ENCODE peak calls at places on chromosome 3, in six cellular contexts. D is breast epithelium, G is heart left ventricle, H is HepG2, P is ovary, E is HCT116. K is an unnamed sample.

GRCh38 chr3:134446800-134447199 is 39.0 kb downstream of the ANAPC13 start:
- DNase-seq in D (no peak), G (no peak), H (no peak), P (no peak), E (no peak), K (no peak)

GRCh38 chr3:153127788-153128187 is 34.2 kb upstream of the RAP2B start:
- DNase-seq in D (no peak), G (no peak), H (no peak), P (no peak), E (no peak), K (no peak)

GRCh38 chr3:114624676-114625181 is 330.9 kb downstream of the TIGIT start:
- DNase-seq in D (peak; percentile 71), G (peak; percentile 91), H (peak; percentile 87), P (peak; percentile 88), E (peak; percentile 87), K (peak; percentile 96)

GRCh38 chr3:187027531-187027936 is 97.2 kb downstream of the ST6GAL1 start:
- DNase-seq in D (no peak), G (no peak), H (no peak), P (no peak), E (no peak), K (no peak)

GRCh38 chr3:39254806-39255449 is 24.9 kb downstream of the CX3CR1 start:
- DNase-seq in D (no peak), G (no peak), H (no peak), P (no peak), E (no peak), K (no peak)

GRCh38 chr3:12442654-12443501 is 41.4 kb upstream of the TSEN2 start:
- DNase-seq in D (no peak), G (peak; percentile 58), H (no peak), P (no peak), E (no peak), K (no peak)

GRCh38 chr3:5238545-5238944 is 51.0 kb downstream of the EDEM1 start:
- DNase-seq in D (no peak), G (no peak), H (no peak), P (no peak), E (no peak), K (no peak)

GRCh38 chr3:98371853-98372252 is 18.2 kb downstream of the OR5K4 start:
- DNase-seq in D (no peak), G (no peak), H (no peak), P (no peak), E (no peak), K (no peak)

GRCh38 chr3:126435456-126436315 is 40.0 kb downstream of the ZXDC start:
- DNase-seq in D (peak; percentile 49), G (no peak), H (no peak), P (peak; percentile 7), E (no peak), K (peak; percentile 5)

GRCh38 chr3:188760408-188760807 is 411.4 kb upstream of the TPRG1 start:
- DNase-seq in D (no peak), G (no peak), H (no peak), P (no peak), E (no peak), K (no peak)

GRCh38 chr3:188950832-188951489 is 220.8 kb upstream of the TPRG1 start:
- DNase-seq in D (no peak), G (peak; percentile 51), H (peak; percentile 60), P (peak; percentile 77), E (peak; percentile 60), K (peak; percentile 92)

GRCh38 chr3:25594007-25594502 is 70.7 kb downstream of the TOP2B start:
- DNase-seq in D (no peak), G (no peak), H (peak; percentile 30), P (no peak), E (peak; percentile 29), K (peak; percentile 42)

GRCh38 chr3:9135930-9136525 is 113.4 kb downstream of the SRGAP3 start:
- DNase-seq in D (no peak), G (no peak), H (no peak), P (peak; percentile 47), E (no peak), K (no peak)

GRCh38 chr3:126495786-126496185 is 20.1 kb upstream of the ZXDC start:
- DNase-seq in D (no peak), G (no peak), H (no peak), P (no peak), E (no peak), K (no peak)

GRCh38 chr3:52670621-52671521 is 14.8 kb downstream of the PBRM1 start:
- DNase-seq in D (no peak), G (no peak), H (peak; percentile 32), P (peak; percentile 33), E (peak; percentile 96), K (no peak)

GRCh38 chr3:170429050-170429449 is 10.4 kb downstream of the CLDN11 start:
- DNase-seq in D (no peak), G (no peak), H (peak; percentile 74), P (no peak), E (peak; percentile 12), K (no peak)

GRCh38 chr3:177229791-177230190 is 32.5 kb upstream of the TBL1XR1 start:
- DNase-seq in D (no peak), G (no peak), H (peak; percentile 29), P (no peak), E (no peak), K (no peak)

GRCh38 chr3:106333911-106334618 is 465.3 kb upstream of the CBLB start:
- DNase-seq in D (no peak), G (no peak), H (no peak), P (no peak), E (no peak), K (no peak)

GRCh38 chr3:157098823-157099185 is 61.1 kb downstream of the CCNL1 start:
- DNase-seq in D (no peak), G (no peak), H (no peak), P (no peak), E (no peak), K (no peak)

GRCh38 chr3:69762790-69763229 is 23.5 kb downstream of the MITF start:
- DNase-seq in D (no peak), G (no peak), H (no peak), P (no peak), E (no peak), K (no peak)

GRCh38 chr3:4011136-4011535 is 211.9 kb downstream of the LRRN1 start:
- DNase-seq in D (no peak), G (no peak), H (no peak), P (no peak), E (no peak), K (no peak)

GRCh38 chr3:63092545-63092944 is 185.6 kb upstream of the SYNPR start:
- DNase-seq in D (no peak), G (no peak), H (no peak), P (no peak), E (no peak), K (no peak)

GRCh38 chr3:23365066-23365465 is 161.9 kb downstream of the UBE2E2 start:
- DNase-seq in D (no peak), G (no peak), H (no peak), P (no peak), E (no peak), K (no peak)

GRCh38 chr3:30193625-30194044 is 412.8 kb upstream of the TGFBR2 start:
- DNase-seq in D (no peak), G (no peak), H (peak; percentile 33), P (no peak), E (no peak), K (no peak)

GRCh38 chr3:148450819-148451218 is 246.9 kb upstream of the AGTR1 start:
- DNase-seq in D (no peak), G (no peak), H (peak; percentile 38), P (no peak), E (no peak), K (no peak)

GRCh38 chr3:124818398-124819150 is 68.6 kb downstream of the ITGB5 start:
- DNase-seq in D (no peak), G (no peak), H (no peak), P (no peak), E (no peak), K (no peak)

GRCh38 chr3:37115451-37115850 is 58.9 kb downstream of the LRRFIP2 start:
- DNase-seq in D (no peak), G (no peak), H (no peak), P (no peak), E (no peak), K (no peak)

DNA sequence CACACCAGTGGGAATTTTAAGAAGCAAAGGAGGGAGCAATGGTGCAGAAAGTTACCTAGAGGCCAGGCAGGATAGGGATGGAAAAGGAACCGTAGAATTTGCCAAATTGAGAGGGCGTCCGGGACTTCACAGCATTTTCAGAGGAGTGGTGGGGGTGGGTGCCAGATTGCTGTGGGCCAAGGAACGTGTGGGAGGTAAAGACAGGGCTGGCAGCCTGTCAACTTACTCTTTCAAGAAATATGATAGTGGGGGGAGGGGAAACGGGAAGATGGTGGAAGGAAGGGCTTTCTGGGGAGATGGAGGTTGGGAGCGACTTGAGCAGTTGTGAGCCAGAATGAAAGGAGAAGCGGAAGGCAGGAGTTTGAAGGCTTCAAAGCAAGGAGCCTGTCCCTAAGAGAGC is 1.4 kb upstream of the SLC6A11 start:
- DNase-seq in D (no peak), G (no peak), H (no peak), P (no peak), E (no peak), K (no peak)
- H3K27me3 ChIP-seq in D (peaks cover 9% of the 10 kb centered on the region), G (peaks cover 28% of the 10 kb centered on the region), H (no peaks in the 10 kb centered on the region), P (no peaks in the 10 kb centered on the region), E (peaks cover 26% of the 10 kb centered on the region), K (no peaks in the 10 kb centered on the region)

GRCh38 chr3:66723231-66723630 is 222.4 kb upstream of the LRIG1 start:
- DNase-seq in D (no peak), G (no peak), H (no peak), P (no peak), E (no peak), K (no peak)
- TF ChIP-seq POLR2A in D (no peak), G (no peak), H (no peak), P (no peak), E (no peak), K (no peak)

DNA sequence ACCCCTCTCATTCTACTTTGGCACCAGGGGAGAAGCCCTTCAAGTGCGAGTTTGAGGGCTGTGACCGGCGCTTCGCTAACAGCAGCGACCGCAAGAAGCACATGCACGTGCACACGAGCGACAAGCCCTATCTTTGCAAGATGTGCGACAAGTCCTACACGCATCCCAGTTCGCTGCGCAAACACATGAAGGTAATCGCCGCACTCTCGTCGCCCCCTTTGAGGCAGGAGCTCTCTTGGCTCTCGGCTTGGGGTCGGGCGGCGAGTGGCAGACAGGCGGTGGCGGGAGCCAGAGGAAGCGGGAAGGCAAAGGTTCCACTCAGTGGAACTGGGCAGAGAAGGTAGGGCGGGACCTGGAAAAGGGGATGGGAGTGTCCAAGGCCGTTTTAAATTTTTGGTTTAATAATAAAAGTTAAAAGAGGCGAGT is 3.3 kb downstream of the ZIC1 start:
- DNase-seq in D (no peak), G (no peak), H (no peak), P (no peak), E (no peak), K (no peak)
- H3K27me3 ChIP-seq in D (peaks cover 90% of the 10 kb centered on the region), G (peaks cover 91% of the 10 kb centered on the region), H (no peaks in the 10 kb centered on the region), P (peaks cover 4% of the 10 kb centered on the region), E (no peaks in the 10 kb centered on the region), K (peaks cover 95% of the 10 kb centered on the region)

GRCh38 chr3:14947886-14948608 is 664 bp downstream of the NR2C2 start:
- DNase-seq in D (peak; percentile 94), G (peak; percentile 98), H (peak; percentile 89), P (peak; percentile 98), E (peak; percentile 92), K (peak; percentile 97)

GRCh38 chr3:14949126-14949525 is 1.7 kb downstream of the NR2C2 start:
- DNase-seq in D (no peak), G (no peak), H (no peak), P (no peak), E (no peak), K (no peak)

GRCh38 chr3:14950274-14950673 is 2.9 kb downstream of the NR2C2 start:
- DNase-seq in D (no peak), G (no peak), H (no peak), P (no peak), E (no peak), K (no peak)

GRCh38 chr3:14947105-14947885 is at the start of gene NR2C2:
- DNase-seq in D (peak; percentile 82), G (peak; percentile 91), H (peak; percentile 68), P (peak; percentile 91), E (peak; percentile 32), K (peak; percentile 86)

GRCh38 chr3:14948609-14949038 is 1.2 kb downstream of the NR2C2 start:
- DNase-seq in D (no peak), G (no peak), H (no peak), P (no peak), E (no peak), K (no peak)
- TF ChIP-seq POLR2A in D (no peak), G (no peak), H (peak; percentile 38), P (no peak), E (no peak), K (peak; percentile 4)

K was measured in uterus.